ENCODE peak calls at places on chromosomes 5 and 9, in eight cellular contexts. One of them, this sample, is unnamed.

GRCh38 chr5:69238760-69239251 is 4.1 kb downstream of the CDK7 start:
- DNase-seq in RKO: peak
- DNase-seq in CD8-positive, alpha-beta T cell: no peak
- DNase-seq in EH: peak
- DNase-seq in ACHN: peak
- DNase-seq in neural crest cell: no peak
- DNase-seq in activated CD8-positive, alpha-beta memory T cell treated with anti-CD3 and anti-CD28 coated beads for 4 hours: no peak
- DNase-seq in mammary epithelial cell: peak
- DNase-seq in this sample: no peak

GRCh38 chr9:87405677-87406544 is 91.8 kb upstream of the DAPK1 start:
- DNase-seq in EH: no peak
- DNase-seq in RKO: no peak
- DNase-seq in ACHN: no peak
- DNase-seq in neural crest cell: no peak
- DNase-seq in CD8-positive, alpha-beta T cell: no peak
- DNase-seq in activated CD8-positive, alpha-beta memory T cell treated with anti-CD3 and anti-CD28 coated beads for 4 hours: no peak
- DNase-seq in mammary epithelial cell: no peak
- DNase-seq in this sample: no peak

GRCh38 chr9:115058684-115059315 is 59.2 kb downstream of the TNC start:
- DNase-seq in mammary epithelial cell: peak
- DNase-seq in RKO: peak
- DNase-seq in ACHN: no peak
- DNase-seq in activated CD8-positive, alpha-beta memory T cell treated with anti-CD3 and anti-CD28 coated beads for 4 hours: no peak
- DNase-seq in neural crest cell: no peak
- DNase-seq in CD8-positive, alpha-beta T cell: no peak
- DNase-seq in EH: peak
- DNase-seq in this sample: no peak

GRCh38 chr5:59673438-59674058 is 220.0 kb downstream of the PDE4D start:
- DNase-seq in mammary epithelial cell: peak
- DNase-seq in EH: peak
- DNase-seq in RKO: peak
- DNase-seq in CD8-positive, alpha-beta T cell: no peak
- DNase-seq in ACHN: peak
- DNase-seq in neural crest cell: no peak
- DNase-seq in activated CD8-positive, alpha-beta memory T cell treated with anti-CD3 and anti-CD28 coated beads for 4 hours: no peak
- DNase-seq in this sample: no peak

GRCh38 chr5:1504617-1505016 is 19.1 kb downstream of the LPCAT1 start:
- DNase-seq in CD8-positive, alpha-beta T cell: no peak
- DNase-seq in RKO: no peak
- DNase-seq in activated CD8-positive, alpha-beta memory T cell treated with anti-CD3 and anti-CD28 coated beads for 4 hours: no peak
- DNase-seq in mammary epithelial cell: no peak
- DNase-seq in EH: no peak
- DNase-seq in ACHN: no peak
- DNase-seq in neural crest cell: no peak
- DNase-seq in this sample: no peak

GRCh38 chr9:68507098-68507795 is 33.4 kb downstream of the TMEM252 start:
- DNase-seq in activated CD8-positive, alpha-beta memory T cell treated with anti-CD3 and anti-CD28 coated beads for 4 hours: no peak
- DNase-seq in ACHN: peak
- DNase-seq in CD8-positive, alpha-beta T cell: no peak
- DNase-seq in RKO: peak
- DNase-seq in neural crest cell: no peak
- DNase-seq in mammary epithelial cell: peak
- DNase-seq in EH: peak
- DNase-seq in this sample: no peak

GRCh38 chr5:143235423-143235822 is 168.1 kb downstream of the NR3C1 start:
- DNase-seq in activated CD8-positive, alpha-beta memory T cell treated with anti-CD3 and anti-CD28 coated beads for 4 hours: no peak
- DNase-seq in CD8-positive, alpha-beta T cell: no peak
- DNase-seq in mammary epithelial cell: peak
- DNase-seq in EH: peak
- DNase-seq in RKO: no peak
- DNase-seq in ACHN: no peak
- DNase-seq in neural crest cell: no peak
- DNase-seq in this sample: no peak

GRCh38 chr5:35436441-35437057 is 181.1 kb upstream of the SPEF2 start:
- DNase-seq in CD8-positive, alpha-beta T cell: no peak
- DNase-seq in EH: peak
- DNase-seq in ACHN: peak
- DNase-seq in RKO: peak
- DNase-seq in mammary epithelial cell: peak
- DNase-seq in neural crest cell: peak
- DNase-seq in activated CD8-positive, alpha-beta memory T cell treated with anti-CD3 and anti-CD28 coated beads for 4 hours: no peak
- DNase-seq in this sample: no peak

GRCh38 chr9:134600836-134601638 is 40.6 kb upstream of the COL5A1 start:
- DNase-seq in ACHN: no peak
- DNase-seq in EH: no peak
- DNase-seq in CD8-positive, alpha-beta T cell: no peak
- DNase-seq in mammary epithelial cell: no peak
- DNase-seq in activated CD8-positive, alpha-beta memory T cell treated with anti-CD3 and anti-CD28 coated beads for 4 hours: no peak
- DNase-seq in neural crest cell: no peak
- DNase-seq in RKO: no peak
- DNase-seq in this sample: no peak

GRCh38 chr5:150064681-150065220 is 21.6 kb downstream of the CSF1R start:
- DNase-seq in RKO: no peak
- DNase-seq in mammary epithelial cell: no peak
- DNase-seq in EH: no peak
- DNase-seq in activated CD8-positive, alpha-beta memory T cell treated with anti-CD3 and anti-CD28 coated beads for 4 hours: no peak
- DNase-seq in neural crest cell: no peak
- DNase-seq in CD8-positive, alpha-beta T cell: no peak
- DNase-seq in ACHN: no peak
- DNase-seq in this sample: no peak

GRCh38 chr5:607541-608285 is 4.4 kb upstream of the CEP72 start:
- DNase-seq in EH: no peak
- DNase-seq in CD8-positive, alpha-beta T cell: no peak
- DNase-seq in RKO: no peak
- DNase-seq in activated CD8-positive, alpha-beta memory T cell treated with anti-CD3 and anti-CD28 coated beads for 4 hours: no peak
- DNase-seq in ACHN: no peak
- DNase-seq in mammary epithelial cell: no peak
- DNase-seq in neural crest cell: no peak
- DNase-seq in this sample: no peak

GRCh38 chr9:75974006-75974766 is 83.7 kb downstream of the PCSK5 start:
- DNase-seq in RKO: no peak
- DNase-seq in EH: peak
- DNase-seq in mammary epithelial cell: no peak
- DNase-seq in activated CD8-positive, alpha-beta memory T cell treated with anti-CD3 and anti-CD28 coated beads for 4 hours: no peak
- DNase-seq in ACHN: no peak
- DNase-seq in neural crest cell: no peak
- DNase-seq in CD8-positive, alpha-beta T cell: no peak
- DNase-seq in this sample: no peak

GRCh38 chr5:139391570-139392323 is 2.0 kb upstream of the MZB1 start:
- DNase-seq in EH: peak
- DNase-seq in mammary epithelial cell: peak
- DNase-seq in activated CD8-positive, alpha-beta memory T cell treated with anti-CD3 and anti-CD28 coated beads for 4 hours: no peak
- DNase-seq in neural crest cell: no peak
- DNase-seq in ACHN: no peak
- DNase-seq in RKO: peak
- DNase-seq in CD8-positive, alpha-beta T cell: no peak
- DNase-seq in this sample: no peak

GRCh38 chr5:112933651-112934365 is 11.8 kb upstream of the REEP5 start:
- DNase-seq in mammary epithelial cell: peak
- DNase-seq in EH: peak
- DNase-seq in neural crest cell: no peak
- DNase-seq in RKO: no peak
- DNase-seq in activated CD8-positive, alpha-beta memory T cell treated with anti-CD3 and anti-CD28 coated beads for 4 hours: no peak
- DNase-seq in ACHN: no peak
- DNase-seq in CD8-positive, alpha-beta T cell: no peak
- DNase-seq in this sample: no peak

GRCh38 chr9:127075592-127076380 is 46.6 kb downstream of the ANGPTL2 start:
- DNase-seq in EH: peak
- DNase-seq in ACHN: no peak
- DNase-seq in mammary epithelial cell: no peak
- DNase-seq in CD8-positive, alpha-beta T cell: no peak
- DNase-seq in RKO: no peak
- DNase-seq in activated CD8-positive, alpha-beta memory T cell treated with anti-CD3 and anti-CD28 coated beads for 4 hours: no peak
- DNase-seq in neural crest cell: no peak
- DNase-seq in this sample: no peak

GRCh38 chr9:278651-279050 is 64.0 kb downstream of the DOCK8 start:
- DNase-seq in CD8-positive, alpha-beta T cell: no peak
- DNase-seq in EH: peak
- DNase-seq in mammary epithelial cell: no peak
- DNase-seq in ACHN: no peak
- DNase-seq in activated CD8-positive, alpha-beta memory T cell treated with anti-CD3 and anti-CD28 coated beads for 4 hours: no peak
- DNase-seq in RKO: no peak
- DNase-seq in neural crest cell: no peak
- DNase-seq in this sample: no peak

GRCh38 chr5:106545325-106545724 is 1125.4 kb downstream of the EFNA5 start:
- DNase-seq in mammary epithelial cell: peak
- DNase-seq in CD8-positive, alpha-beta T cell: no peak
- DNase-seq in EH: no peak
- DNase-seq in neural crest cell: no peak
- DNase-seq in activated CD8-positive, alpha-beta memory T cell treated with anti-CD3 and anti-CD28 coated beads for 4 hours: no peak
- DNase-seq in ACHN: no peak
- DNase-seq in RKO: peak
- DNase-seq in this sample: no peak

GRCh38 chr5:144028644-144029043 is 141.8 kb downstream of the YIPF5 start:
- DNase-seq in neural crest cell: no peak
- DNase-seq in CD8-positive, alpha-beta T cell: no peak
- DNase-seq in activated CD8-positive, alpha-beta memory T cell treated with anti-CD3 and anti-CD28 coated beads for 4 hours: no peak
- DNase-seq in RKO: no peak
- DNase-seq in ACHN: no peak
- DNase-seq in EH: peak
- DNase-seq in mammary epithelial cell: peak
- DNase-seq in this sample: no peak

GRCh38 chr5:138955013-138955660 is 80.0 kb upstream of the LRRTM2 start:
- DNase-seq in RKO: no peak
- DNase-seq in EH: no peak
- DNase-seq in mammary epithelial cell: no peak
- DNase-seq in ACHN: no peak
- DNase-seq in activated CD8-positive, alpha-beta memory T cell treated with anti-CD3 and anti-CD28 coated beads for 4 hours: no peak
- DNase-seq in CD8-positive, alpha-beta T cell: no peak
- DNase-seq in neural crest cell: no peak
- DNase-seq in this sample: no peak

GRCh38 chr5:1224631-1225030 is 550 bp upstream of the SLC6A18 start:
- DNase-seq in EH: no peak
- DNase-seq in mammary epithelial cell: no peak
- DNase-seq in CD8-positive, alpha-beta T cell: no peak
- DNase-seq in RKO: no peak
- DNase-seq in neural crest cell: no peak
- DNase-seq in activated CD8-positive, alpha-beta memory T cell treated with anti-CD3 and anti-CD28 coated beads for 4 hours: no peak
- DNase-seq in ACHN: no peak
- DNase-seq in this sample: no peak

GRCh38 chr5:89573336-89573735 is 690.4 kb upstream of the MEF2C start:
- DNase-seq in EH: no peak
- DNase-seq in RKO: no peak
- DNase-seq in ACHN: no peak
- DNase-seq in mammary epithelial cell: no peak
- DNase-seq in neural crest cell: no peak
- DNase-seq in CD8-positive, alpha-beta T cell: no peak
- DNase-seq in activated CD8-positive, alpha-beta memory T cell treated with anti-CD3 and anti-CD28 coated beads for 4 hours: no peak
- DNase-seq in this sample: no peak

GRCh38 chr5:59104400-59105117 is 521.7 kb downstream of the RAB3C start:
- DNase-seq in EH: no peak
- DNase-seq in CD8-positive, alpha-beta T cell: no peak
- DNase-seq in neural crest cell: no peak
- DNase-seq in mammary epithelial cell: no peak
- DNase-seq in RKO: no peak
- DNase-seq in activated CD8-positive, alpha-beta memory T cell treated with anti-CD3 and anti-CD28 coated beads for 4 hours: no peak
- DNase-seq in ACHN: no peak
- DNase-seq in this sample: no peak

GRCh38 chr9:104177003-104177611 is 83.0 kb downstream of the SMC2 start:
- DNase-seq in CD8-positive, alpha-beta T cell: no peak
- DNase-seq in neural crest cell: no peak
- DNase-seq in ACHN: peak
- DNase-seq in EH: peak
- DNase-seq in mammary epithelial cell: peak
- DNase-seq in activated CD8-positive, alpha-beta memory T cell treated with anti-CD3 and anti-CD28 coated beads for 4 hours: no peak
- DNase-seq in RKO: peak
- DNase-seq in this sample: no peak

GRCh38 chr5:68350176-68350575 is 134.6 kb downstream of the PIK3R1 start:
- DNase-seq in mammary epithelial cell: peak
- DNase-seq in activated CD8-positive, alpha-beta memory T cell treated with anti-CD3 and anti-CD28 coated beads for 4 hours: no peak
- DNase-seq in neural crest cell: no peak
- DNase-seq in CD8-positive, alpha-beta T cell: no peak
- DNase-seq in EH: no peak
- DNase-seq in RKO: no peak
- DNase-seq in ACHN: no peak
- DNase-seq in this sample: no peak

GRCh38 chr5:7397005-7397546 is 1.1 kb downstream of the ADCY2 start:
- DNase-seq in EH: no peak
- DNase-seq in neural crest cell: no peak
- DNase-seq in activated CD8-positive, alpha-beta memory T cell treated with anti-CD3 and anti-CD28 coated beads for 4 hours: no peak
- DNase-seq in RKO: no peak
- DNase-seq in CD8-positive, alpha-beta T cell: no peak
- DNase-seq in mammary epithelial cell: no peak
- DNase-seq in ACHN: no peak
- DNase-seq in this sample: no peak

GRCh38 chr9:91220491-91221135 is 141.1 kb downstream of the AUH start:
- DNase-seq in neural crest cell: no peak
- DNase-seq in CD8-positive, alpha-beta T cell: no peak
- DNase-seq in activated CD8-positive, alpha-beta memory T cell treated with anti-CD3 and anti-CD28 coated beads for 4 hours: no peak
- DNase-seq in ACHN: no peak
- DNase-seq in RKO: no peak
- DNase-seq in EH: peak
- DNase-seq in mammary epithelial cell: no peak
- DNase-seq in this sample: no peak

GRCh38 chr9:117414220-117414905 is 494 bp downstream of the ASTN2 start:
- DNase-seq in CD8-positive, alpha-beta T cell: no peak
- DNase-seq in neural crest cell: peak
- DNase-seq in EH: peak
- DNase-seq in activated CD8-positive, alpha-beta memory T cell treated with anti-CD3 and anti-CD28 coated beads for 4 hours: no peak
- DNase-seq in ACHN: peak
- DNase-seq in RKO: no peak
- DNase-seq in mammary epithelial cell: peak
- DNase-seq in this sample: no peak

GRCh38 chr9:83623634-83623991 is 670 bp downstream of the IDNK start:
- DNase-seq in RKO: no peak
- DNase-seq in neural crest cell: no peak
- DNase-seq in mammary epithelial cell: no peak
- DNase-seq in CD8-positive, alpha-beta T cell: no peak
- DNase-seq in activated CD8-positive, alpha-beta memory T cell treated with anti-CD3 and anti-CD28 coated beads for 4 hours: no peak
- DNase-seq in ACHN: no peak
- DNase-seq in EH: no peak
- DNase-seq in this sample: no peak

GRCh38 chr5:71757590-71758543 is 38.8 kb downstream of the CARTPT start:
- DNase-seq in mammary epithelial cell: peak
- DNase-seq in CD8-positive, alpha-beta T cell: peak
- DNase-seq in EH: peak
- DNase-seq in ACHN: peak
- DNase-seq in neural crest cell: peak
- DNase-seq in activated CD8-positive, alpha-beta memory T cell treated with anti-CD3 and anti-CD28 coated beads for 4 hours: peak
- DNase-seq in RKO: peak
- DNase-seq in this sample: peak

GRCh38 chr5:81006955-81007636 is 46.9 kb downstream of the RASGRF2 start:
- DNase-seq in RKO: no peak
- DNase-seq in mammary epithelial cell: no peak
- DNase-seq in EH: no peak
- DNase-seq in ACHN: no peak
- DNase-seq in CD8-positive, alpha-beta T cell: no peak
- DNase-seq in activated CD8-positive, alpha-beta memory T cell treated with anti-CD3 and anti-CD28 coated beads for 4 hours: peak
- DNase-seq in neural crest cell: no peak
- DNase-seq in this sample: peak

GRCh38 chr5:11390369-11390768 is 513.9 kb downstream of the CTNND2 start:
- DNase-seq in mammary epithelial cell: no peak
- DNase-seq in ACHN: no peak
- DNase-seq in CD8-positive, alpha-beta T cell: no peak
- DNase-seq in neural crest cell: no peak
- DNase-seq in RKO: peak
- DNase-seq in EH: peak
- DNase-seq in activated CD8-positive, alpha-beta memory T cell treated with anti-CD3 and anti-CD28 coated beads for 4 hours: no peak
- DNase-seq in this sample: no peak

GRCh38 chr5:85985167-85985566 is 632.6 kb upstream of the COX7C start:
- DNase-seq in neural crest cell: no peak
- DNase-seq in CD8-positive, alpha-beta T cell: no peak
- DNase-seq in ACHN: no peak
- DNase-seq in activated CD8-positive, alpha-beta memory T cell treated with anti-CD3 and anti-CD28 coated beads for 4 hours: no peak
- DNase-seq in EH: no peak
- DNase-seq in RKO: no peak
- DNase-seq in mammary epithelial cell: no peak
- DNase-seq in this sample: no peak

GRCh38 chr9:84838879-84839278 is 169.3 kb downstream of the NTRK2 start:
- DNase-seq in neural crest cell: no peak
- DNase-seq in ACHN: no peak
- DNase-seq in mammary epithelial cell: no peak
- DNase-seq in activated CD8-positive, alpha-beta memory T cell treated with anti-CD3 and anti-CD28 coated beads for 4 hours: no peak
- DNase-seq in EH: no peak
- DNase-seq in CD8-positive, alpha-beta T cell: no peak
- DNase-seq in RKO: no peak
- DNase-seq in this sample: no peak

GRCh38 chr5:5293029-5293428 is 129.4 kb upstream of the ICE1 start:
- DNase-seq in RKO: no peak
- DNase-seq in ACHN: no peak
- DNase-seq in mammary epithelial cell: no peak
- DNase-seq in neural crest cell: no peak
- DNase-seq in CD8-positive, alpha-beta T cell: no peak
- DNase-seq in activated CD8-positive, alpha-beta memory T cell treated with anti-CD3 and anti-CD28 coated beads for 4 hours: no peak
- DNase-seq in EH: no peak
- DNase-seq in this sample: no peak